ENCODE peak calls at places on chromosomes 1 and 21, in nine cellular contexts. One of them, this sample, is unnamed.

GRCh38 chr1:6205849-6206845 is at the start of gene RNF207:
- DNase-seq in right lobe of liver: peak; percentile 85
- DNase-seq in Peyer's patch: peak; percentile 26
- DNase-seq in RWPE2: peak; percentile 83
- DNase-seq in esophagus squamous epithelium: no peak
- DNase-seq in K562: peak; percentile 83
- DNase-seq in mammary epithelial cell: peak; percentile 84
- DNase-seq in A673: peak; percentile 61
- DNase-seq in CD8-positive, alpha-beta memory T cell: peak; percentile 35
- DNase-seq in this sample: no peak

GRCh38 chr1:201274616-201275265 is 8.6 kb upstream of the PKP1 start:
- DNase-seq in Peyer's patch: no peak
- DNase-seq in RWPE2: no peak
- DNase-seq in right lobe of liver: no peak
- DNase-seq in A673: no peak
- DNase-seq in K562: no peak
- DNase-seq in mammary epithelial cell: no peak
- DNase-seq in esophagus squamous epithelium: no peak
- DNase-seq in CD8-positive, alpha-beta memory T cell: no peak
- DNase-seq in this sample: no peak

GRCh38 chr21:15301014-15301413 is 236.2 kb upstream of the NRIP1 start:
- DNase-seq in Peyer's patch: no peak
- DNase-seq in A673: no peak
- DNase-seq in right lobe of liver: no peak
- DNase-seq in mammary epithelial cell: peak; percentile 62
- DNase-seq in K562: no peak
- DNase-seq in RWPE2: no peak
- DNase-seq in esophagus squamous epithelium: no peak
- DNase-seq in CD8-positive, alpha-beta memory T cell: no peak
- DNase-seq in this sample: peak; percentile 35

GRCh38 chr1:234768569-234769283 is 158.7 kb upstream of the IRF2BP2 start:
- DNase-seq in right lobe of liver: no peak
- DNase-seq in esophagus squamous epithelium: no peak
- DNase-seq in RWPE2: no peak
- DNase-seq in Peyer's patch: no peak
- DNase-seq in K562: no peak
- DNase-seq in CD8-positive, alpha-beta memory T cell: no peak
- DNase-seq in A673: no peak
- DNase-seq in mammary epithelial cell: no peak
- DNase-seq in this sample: no peak

GRCh38 chr1:212595229-212595628 is 13.3 kb upstream of the ATF3 start:
- DNase-seq in K562: no peak
- DNase-seq in esophagus squamous epithelium: no peak
- DNase-seq in RWPE2: no peak
- DNase-seq in right lobe of liver: no peak
- DNase-seq in CD8-positive, alpha-beta memory T cell: no peak
- DNase-seq in A673: no peak
- DNase-seq in mammary epithelial cell: no peak
- DNase-seq in Peyer's patch: no peak
- DNase-seq in this sample: no peak

GRCh38 chr1:58441699-58442098 is 104.8 kb downstream of the OMA1 start:
- DNase-seq in mammary epithelial cell: no peak
- DNase-seq in RWPE2: no peak
- DNase-seq in esophagus squamous epithelium: no peak
- DNase-seq in Peyer's patch: no peak
- DNase-seq in A673: peak; percentile 99
- DNase-seq in CD8-positive, alpha-beta memory T cell: no peak
- DNase-seq in right lobe of liver: no peak
- DNase-seq in K562: no peak
- DNase-seq in this sample: no peak

GRCh38 chr1:214224605-214225354 is 56.2 kb upstream of the SMYD2 start:
- DNase-seq in A673: no peak
- DNase-seq in esophagus squamous epithelium: no peak
- DNase-seq in RWPE2: no peak
- DNase-seq in Peyer's patch: no peak
- DNase-seq in K562: no peak
- DNase-seq in right lobe of liver: no peak
- DNase-seq in CD8-positive, alpha-beta memory T cell: no peak
- DNase-seq in mammary epithelial cell: no peak
- DNase-seq in this sample: no peak

GRCh38 chr1:21254335-21254951 is 35.8 kb downstream of the ECE1 start:
- DNase-seq in RWPE2: no peak
- DNase-seq in mammary epithelial cell: no peak
- DNase-seq in esophagus squamous epithelium: no peak
- DNase-seq in A673: peak; percentile 51
- DNase-seq in CD8-positive, alpha-beta memory T cell: no peak
- DNase-seq in Peyer's patch: no peak
- DNase-seq in K562: no peak
- DNase-seq in right lobe of liver: no peak
- DNase-seq in this sample: no peak

GRCh38 chr1:60149254-60149653 is 75.7 kb upstream of the C1orf87 start:
- DNase-seq in right lobe of liver: no peak
- DNase-seq in Peyer's patch: no peak
- DNase-seq in esophagus squamous epithelium: no peak
- DNase-seq in A673: peak; percentile 16
- DNase-seq in K562: no peak
- DNase-seq in CD8-positive, alpha-beta memory T cell: no peak
- DNase-seq in RWPE2: no peak
- DNase-seq in mammary epithelial cell: no peak
- DNase-seq in this sample: no peak

GRCh38 chr1:98133151-98133550 is 212.3 kb upstream of the DPYD start:
- DNase-seq in esophagus squamous epithelium: no peak
- DNase-seq in A673: no peak
- DNase-seq in RWPE2: no peak
- DNase-seq in CD8-positive, alpha-beta memory T cell: no peak
- DNase-seq in mammary epithelial cell: no peak
- DNase-seq in Peyer's patch: no peak
- DNase-seq in right lobe of liver: no peak
- DNase-seq in K562: no peak
- DNase-seq in this sample: no peak

DNA sequence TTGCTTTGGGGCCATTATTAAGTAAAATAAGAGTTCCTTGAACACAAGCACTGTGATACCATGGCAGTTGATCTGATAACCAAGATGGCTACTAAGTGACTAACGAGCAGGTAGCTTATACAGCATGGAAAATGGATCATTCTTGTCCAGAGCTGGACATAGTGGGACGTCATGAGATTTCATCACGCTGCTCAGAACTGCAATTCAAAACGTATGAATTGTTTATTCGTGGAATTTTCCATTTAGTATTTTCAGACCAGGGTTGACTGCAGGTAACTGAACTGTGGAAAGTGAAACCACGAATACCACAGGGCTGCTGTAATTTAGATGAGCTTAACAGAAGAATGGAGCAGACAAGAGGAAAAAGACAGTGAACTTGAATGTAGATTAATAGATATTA is 38.9 kb downstream of the CCDC18 start:
- DNase-seq in K562: no peak
- DNase-seq in right lobe of liver: no peak
- DNase-seq in RWPE2: no peak
- DNase-seq in esophagus squamous epithelium: no peak
- DNase-seq in A673: no peak
- DNase-seq in Peyer's patch: no peak
- DNase-seq in mammary epithelial cell: peak; percentile 14
- DNase-seq in CD8-positive, alpha-beta memory T cell: peak; percentile 3
- DNase-seq in this sample: peak; percentile 63
- H3K36me3 ChIP-seq in K562: peaks cover 79% of the 10 kb centered on the region
- H3K36me3 ChIP-seq in right lobe of liver: no peaks in the 10 kb centered on the region
- H3K36me3 ChIP-seq in RWPE2: peaks cover 86% of the 10 kb centered on the region
- H3K36me3 ChIP-seq in esophagus squamous epithelium: peaks cover 36% of the 10 kb centered on the region
- H3K36me3 ChIP-seq in A673: peaks cover 43% of the 10 kb centered on the region
- H3K36me3 ChIP-seq in Peyer's patch: no peaks in the 10 kb centered on the region
- H3K36me3 ChIP-seq in mammary epithelial cell: peaks cover 19% of the 10 kb centered on the region
- H3K36me3 ChIP-seq in CD8-positive, alpha-beta memory T cell: peaks cover 4% of the 10 kb centered on the region
- H3K36me3 ChIP-seq in this sample: peaks cover 62% of the 10 kb centered on the region

GRCh38 chr1:228091084-228091483 is 8.6 kb downstream of the ARF1 start:
- DNase-seq in right lobe of liver: no peak
- DNase-seq in esophagus squamous epithelium: no peak
- DNase-seq in CD8-positive, alpha-beta memory T cell: no peak
- DNase-seq in Peyer's patch: no peak
- DNase-seq in A673: no peak
- DNase-seq in RWPE2: no peak
- DNase-seq in K562: no peak
- DNase-seq in mammary epithelial cell: no peak
- DNase-seq in this sample: no peak

GRCh38 chr1:228088586-228089498 is 6.3 kb downstream of the ARF1 start:
- DNase-seq in esophagus squamous epithelium: no peak
- DNase-seq in K562: no peak
- DNase-seq in A673: no peak
- DNase-seq in RWPE2: no peak
- DNase-seq in CD8-positive, alpha-beta memory T cell: peak; percentile 35
- DNase-seq in right lobe of liver: peak; percentile 44
- DNase-seq in mammary epithelial cell: no peak
- DNase-seq in Peyer's patch: no peak
- DNase-seq in this sample: no peak

GRCh38 chr1:228092342-228093049 is 10.0 kb downstream of the ARF1 start:
- DNase-seq in right lobe of liver: no peak
- DNase-seq in mammary epithelial cell: no peak
- DNase-seq in K562: no peak
- DNase-seq in A673: no peak
- DNase-seq in RWPE2: no peak
- DNase-seq in Peyer's patch: no peak
- DNase-seq in CD8-positive, alpha-beta memory T cell: no peak
- DNase-seq in esophagus squamous epithelium: no peak
- DNase-seq in this sample: peak; percentile 2

GRCh38 chr1:228089520-228090380 is 7.2 kb downstream of the ARF1 start:
- DNase-seq in mammary epithelial cell: no peak
- DNase-seq in RWPE2: no peak
- DNase-seq in CD8-positive, alpha-beta memory T cell: no peak
- DNase-seq in esophagus squamous epithelium: no peak
- DNase-seq in A673: no peak
- DNase-seq in right lobe of liver: peak; percentile 43
- DNase-seq in K562: no peak
- DNase-seq in Peyer's patch: no peak
- DNase-seq in this sample: no peak

GRCh38 chr1:228090613-228091081 is 8.1 kb downstream of the ARF1 start:
- DNase-seq in esophagus squamous epithelium: no peak
- DNase-seq in K562: no peak
- DNase-seq in CD8-positive, alpha-beta memory T cell: no peak
- DNase-seq in right lobe of liver: peak; percentile 35
- DNase-seq in RWPE2: no peak
- DNase-seq in A673: no peak
- DNase-seq in mammary epithelial cell: no peak
- DNase-seq in Peyer's patch: no peak
- DNase-seq in this sample: no peak
- H3K4me1 ChIP-seq in esophagus squamous epithelium: peaks cover 76% of the 10 kb centered on the region
- H3K4me1 ChIP-seq in K562: peaks cover 29% of the 10 kb centered on the region
- H3K4me1 ChIP-seq in CD8-positive, alpha-beta memory T cell: peaks cover 75% of the 10 kb centered on the region
- H3K4me1 ChIP-seq in right lobe of liver: no peaks in the 10 kb centered on the region
- H3K4me1 ChIP-seq in RWPE2: peaks cover 28% of the 10 kb centered on the region
- H3K4me1 ChIP-seq in A673: peaks cover 9% of the 10 kb centered on the region
- H3K4me1 ChIP-seq in mammary epithelial cell: peaks cover 73% of the 10 kb centered on the region
- H3K4me1 ChIP-seq in Peyer's patch: peaks cover 54% of the 10 kb centered on the region
- H3K4me1 ChIP-seq in this sample: peaks cover 19% of the 10 kb centered on the region

DNA sequence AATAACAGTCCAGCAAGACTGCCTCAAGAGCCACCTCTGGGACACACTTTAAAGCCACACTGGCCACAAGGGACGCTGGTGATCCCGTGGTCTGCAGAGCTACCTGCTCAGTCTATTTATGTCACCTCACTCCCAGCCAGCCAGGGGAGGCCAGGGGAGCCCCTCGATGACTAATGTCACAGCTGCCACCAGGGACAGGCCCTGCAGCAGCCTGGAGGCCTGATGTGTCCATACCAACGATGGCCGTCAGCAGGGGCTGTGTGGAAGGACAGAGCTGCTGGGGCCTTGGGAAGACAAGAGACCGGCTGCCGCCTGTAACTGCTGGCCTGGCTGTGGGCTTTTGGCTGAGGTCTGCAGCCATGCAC is 71.0 kb downstream of the SIK1 start:
- DNase-seq in mammary epithelial cell: no peak
- DNase-seq in A673: no peak
- DNase-seq in RWPE2: no peak
- DNase-seq in esophagus squamous epithelium: no peak
- DNase-seq in right lobe of liver: no peak
- DNase-seq in CD8-positive, alpha-beta memory T cell: no peak
- DNase-seq in K562: no peak
- DNase-seq in Peyer's patch: peak; percentile 49
- DNase-seq in this sample: no peak
- H3K27ac ChIP-seq in mammary epithelial cell: no peak overlapping the region
- H3K27ac ChIP-seq in A673: no peak overlapping the region
- H3K27ac ChIP-seq in RWPE2: no peak overlapping the region
- H3K27ac ChIP-seq in esophagus squamous epithelium: no peak overlapping the region
- H3K27ac ChIP-seq in right lobe of liver: no peak overlapping the region
- H3K27ac ChIP-seq in CD8-positive, alpha-beta memory T cell: no peak overlapping the region
- H3K27ac ChIP-seq in K562: no peak overlapping the region
- H3K27ac ChIP-seq in Peyer's patch: peak overlapping the region; percentile 58
- H3K27ac ChIP-seq in this sample: no peak overlapping the region

GRCh38 chr1:184708084-184708676 is 46.5 kb downstream of the EDEM3 start:
- DNase-seq in RWPE2: no peak
- DNase-seq in Peyer's patch: no peak
- DNase-seq in A673: no peak
- DNase-seq in K562: no peak
- DNase-seq in right lobe of liver: no peak
- DNase-seq in esophagus squamous epithelium: no peak
- DNase-seq in mammary epithelial cell: no peak
- DNase-seq in CD8-positive, alpha-beta memory T cell: no peak
- DNase-seq in this sample: no peak
- H3K36me3 ChIP-seq in RWPE2: peaks cover 93% of the 10 kb centered on the region
- H3K36me3 ChIP-seq in Peyer's patch: peaks cover 94% of the 10 kb centered on the region
- H3K36me3 ChIP-seq in A673: peaks cover 54% of the 10 kb centered on the region
- H3K36me3 ChIP-seq in K562: peaks cover 86% of the 10 kb centered on the region
- H3K36me3 ChIP-seq in right lobe of liver: no peaks in the 10 kb centered on the region
- H3K36me3 ChIP-seq in esophagus squamous epithelium: peaks cover 100% of the 10 kb centered on the region
- H3K36me3 ChIP-seq in mammary epithelial cell: peaks cover 43% of the 10 kb centered on the region
- H3K36me3 ChIP-seq in CD8-positive, alpha-beta memory T cell: peaks cover 46% of the 10 kb centered on the region
- H3K36me3 ChIP-seq in this sample: peaks cover 93% of the 10 kb centered on the region

GRCh38 chr1:63615809-63616420 is 22.7 kb downstream of the PGM1 start:
- DNase-seq in esophagus squamous epithelium: no peak
- DNase-seq in CD8-positive, alpha-beta memory T cell: peak; percentile 46
- DNase-seq in K562: peak; percentile 72
- DNase-seq in mammary epithelial cell: peak; percentile 58
- DNase-seq in right lobe of liver: no peak
- DNase-seq in Peyer's patch: peak; percentile 47
- DNase-seq in A673: peak; percentile 81
- DNase-seq in RWPE2: no peak
- DNase-seq in this sample: peak; percentile 55

GRCh38 chr1:63617450-63617849 is 24.2 kb downstream of the PGM1 start:
- DNase-seq in A673: no peak
- DNase-seq in RWPE2: no peak
- DNase-seq in esophagus squamous epithelium: no peak
- DNase-seq in Peyer's patch: no peak
- DNase-seq in CD8-positive, alpha-beta memory T cell: no peak
- DNase-seq in mammary epithelial cell: no peak
- DNase-seq in right lobe of liver: no peak
- DNase-seq in K562: no peak
- DNase-seq in this sample: no peak

GRCh38 chr1:63611231-63611630 is 18.0 kb downstream of the PGM1 start:
- DNase-seq in CD8-positive, alpha-beta memory T cell: no peak
- DNase-seq in RWPE2: no peak
- DNase-seq in mammary epithelial cell: no peak
- DNase-seq in K562: no peak
- DNase-seq in Peyer's patch: no peak
- DNase-seq in esophagus squamous epithelium: no peak
- DNase-seq in right lobe of liver: no peak
- DNase-seq in A673: no peak
- DNase-seq in this sample: no peak

GRCh38 chr1:63612971-63613370 is 19.8 kb downstream of the PGM1 start:
- DNase-seq in right lobe of liver: no peak
- DNase-seq in RWPE2: no peak
- DNase-seq in CD8-positive, alpha-beta memory T cell: no peak
- DNase-seq in Peyer's patch: no peak
- DNase-seq in K562: no peak
- DNase-seq in esophagus squamous epithelium: no peak
- DNase-seq in A673: no peak
- DNase-seq in mammary epithelial cell: no peak
- DNase-seq in this sample: no peak

GRCh38 chr1:63612564-63612963 is 19.4 kb downstream of the PGM1 start:
- DNase-seq in CD8-positive, alpha-beta memory T cell: no peak
- DNase-seq in A673: no peak
- DNase-seq in Peyer's patch: no peak
- DNase-seq in right lobe of liver: no peak
- DNase-seq in esophagus squamous epithelium: no peak
- DNase-seq in K562: no peak
- DNase-seq in mammary epithelial cell: no peak
- DNase-seq in RWPE2: no peak
- DNase-seq in this sample: no peak
- H3K4me1 ChIP-seq in CD8-positive, alpha-beta memory T cell: no peaks in the 10 kb centered on the region
- H3K4me1 ChIP-seq in A673: no peaks in the 10 kb centered on the region
- H3K4me1 ChIP-seq in Peyer's patch: no peaks in the 10 kb centered on the region
- H3K4me1 ChIP-seq in right lobe of liver: no peaks in the 10 kb centered on the region
- H3K4me1 ChIP-seq in esophagus squamous epithelium: no peaks in the 10 kb centered on the region
- H3K4me1 ChIP-seq in K562: no peaks in the 10 kb centered on the region
- H3K4me1 ChIP-seq in mammary epithelial cell: peaks cover 5% of the 10 kb centered on the region
- H3K4me1 ChIP-seq in RWPE2: peaks cover 5% of the 10 kb centered on the region
- H3K4me1 ChIP-seq in this sample: no peaks in the 10 kb centered on the region

This sample was measured in DND-41.